ENCODE peak calls at places on chromosome 21, in six cellular contexts. One of them, this sample, is unnamed.

GRCh38 chr21:18245493-18245967 is 897 bp downstream of the CHODL start:
- DNase-seq in HCT116: no peak
- DNase-seq in K562: no peak
- DNase-seq in H1: peak
- DNase-seq in GM12878: no peak
- DNase-seq in Panc1: no peak
- DNase-seq in this sample: peak

GRCh38 chr21:32818411-32818810 is 46.9 kb upstream of the PAXBP1 start:
- DNase-seq in K562: no peak
- DNase-seq in H1: no peak
- DNase-seq in GM12878: no peak
- DNase-seq in Panc1: no peak
- DNase-seq in HCT116: no peak
- DNase-seq in this sample: no peak

GRCh38 chr21:25556087-25556486 is 51.2 kb downstream of the MRPL39 start:
- DNase-seq in HCT116: no peak
- DNase-seq in H1: no peak
- DNase-seq in Panc1: no peak
- DNase-seq in K562: no peak
- DNase-seq in GM12878: no peak
- DNase-seq in this sample: no peak

GRCh38 chr21:29360799-29361765 is 62.4 kb downstream of the BACH1 start:
- DNase-seq in H1: no peak
- DNase-seq in Panc1: no peak
- DNase-seq in HCT116: no peak
- DNase-seq in GM12878: no peak
- DNase-seq in K562: no peak
- DNase-seq in this sample: no peak

GRCh38 chr21:20570824-20571232 is 427.4 kb upstream of the NCAM2 start:
- DNase-seq in H1: peak
- DNase-seq in GM12878: no peak
- DNase-seq in Panc1: no peak
- DNase-seq in K562: peak
- DNase-seq in HCT116: no peak
- DNase-seq in this sample: no peak

GRCh38 chr21:31921079-31921478 is 48.3 kb downstream of the HUNK start:
- DNase-seq in H1: no peak
- DNase-seq in HCT116: no peak
- DNase-seq in GM12878: no peak
- DNase-seq in Panc1: no peak
- DNase-seq in K562: no peak
- DNase-seq in this sample: no peak

GRCh38 chr21:33028759-33029511 is 3.2 kb downstream of the OLIG2 start:
- DNase-seq in GM12878: no peak
- DNase-seq in Panc1: no peak
- DNase-seq in K562: no peak
- DNase-seq in H1: peak
- DNase-seq in HCT116: no peak
- DNase-seq in this sample: no peak

GRCh38 chr21:31514598-31514997 is 144.9 kb upstream of the SOD1 start:
- DNase-seq in H1: peak
- DNase-seq in HCT116: no peak
- DNase-seq in GM12878: no peak
- DNase-seq in K562: no peak
- DNase-seq in Panc1: no peak
- DNase-seq in this sample: peak

GRCh38 chr21:17402885-17403477 is 109.9 kb upstream of the CXADR start:
- DNase-seq in H1: no peak
- DNase-seq in Panc1: no peak
- DNase-seq in HCT116: no peak
- DNase-seq in GM12878: no peak
- DNase-seq in K562: no peak
- DNase-seq in this sample: peak

GRCh38 chr21:26934383-26934782 is 32.5 kb downstream of the ADAMTS5 start:
- DNase-seq in Panc1: no peak
- DNase-seq in H1: no peak
- DNase-seq in HCT116: no peak
- DNase-seq in K562: no peak
- DNase-seq in GM12878: no peak
- DNase-seq in this sample: no peak

GRCh38 chr21:27363719-27364479 is 397.0 kb upstream of the ADAMTS5 start:
- DNase-seq in GM12878: no peak
- DNase-seq in Panc1: no peak
- DNase-seq in H1: no peak
- DNase-seq in HCT116: no peak
- DNase-seq in K562: no peak
- DNase-seq in this sample: no peak

GRCh38 chr21:45123440-45123839 is 49.1 kb downstream of the ADARB1 start:
- DNase-seq in H1: no peak
- DNase-seq in GM12878: no peak
- DNase-seq in Panc1: no peak
- DNase-seq in K562: no peak
- DNase-seq in HCT116: no peak
- DNase-seq in this sample: no peak

GRCh38 chr21:15018382-15018781 is 46.4 kb downstream of the NRIP1 start:
- DNase-seq in Panc1: no peak
- DNase-seq in GM12878: no peak
- DNase-seq in HCT116: no peak
- DNase-seq in K562: no peak
- DNase-seq in H1: no peak
- DNase-seq in this sample: no peak

GRCh38 chr21:21232320-21232719 is 234.1 kb downstream of the NCAM2 start:
- DNase-seq in H1: no peak
- DNase-seq in K562: no peak
- DNase-seq in HCT116: no peak
- DNase-seq in Panc1: peak
- DNase-seq in GM12878: no peak
- DNase-seq in this sample: peak

GRCh38 chr21:45620201-45620600 is 23.3 kb upstream of the PCBP3 start:
- DNase-seq in Panc1: no peak
- DNase-seq in GM12878: no peak
- DNase-seq in K562: no peak
- DNase-seq in HCT116: no peak
- DNase-seq in H1: no peak
- DNase-seq in this sample: peak

GRCh38 chr21:25569711-25570110 is 37.6 kb downstream of the MRPL39 start:
- DNase-seq in GM12878: no peak
- DNase-seq in H1: no peak
- DNase-seq in K562: no peak
- DNase-seq in Panc1: no peak
- DNase-seq in HCT116: no peak
- DNase-seq in this sample: no peak

GRCh38 chr21:15254111-15254510 is 189.3 kb upstream of the NRIP1 start:
- DNase-seq in H1: no peak
- DNase-seq in K562: no peak
- DNase-seq in HCT116: no peak
- DNase-seq in GM12878: no peak
- DNase-seq in Panc1: no peak
- DNase-seq in this sample: no peak

GRCh38 chr21:32826317-32827167 is 55.0 kb upstream of the PAXBP1 start:
- DNase-seq in Panc1: peak
- DNase-seq in HCT116: peak
- DNase-seq in K562: peak
- DNase-seq in GM12878: peak
- DNase-seq in H1: no peak
- DNase-seq in this sample: peak

GRCh38 chr21:25911730-25912401 is 177.1 kb downstream of the GABPA start:
- DNase-seq in K562: no peak
- DNase-seq in H1: no peak
- DNase-seq in Panc1: no peak
- DNase-seq in GM12878: no peak
- DNase-seq in HCT116: no peak
- DNase-seq in this sample: no peak

GRCh38 chr21:44845418-44846200 is 27.7 kb upstream of the SUMO3 start:
- DNase-seq in Panc1: no peak
- DNase-seq in K562: peak
- DNase-seq in HCT116: no peak
- DNase-seq in H1: peak
- DNase-seq in GM12878: no peak
- DNase-seq in this sample: peak

GRCh38 chr21:45990741-45991605 is 9.4 kb downstream of the COL6A1 start:
- DNase-seq in Panc1: no peak
- DNase-seq in GM12878: no peak
- DNase-seq in HCT116: no peak
- DNase-seq in H1: no peak
- DNase-seq in K562: no peak
- DNase-seq in this sample: no peak

GRCh38 chr21:27173052-27173451 is 206.2 kb upstream of the ADAMTS5 start:
- DNase-seq in H1: no peak
- DNase-seq in HCT116: no peak
- DNase-seq in GM12878: no peak
- DNase-seq in Panc1: no peak
- DNase-seq in K562: no peak
- DNase-seq in this sample: no peak

GRCh38 chr21:29749957-29750356 is 189.8 kb downstream of the GRIK1 start:
- DNase-seq in GM12878: no peak
- DNase-seq in Panc1: no peak
- DNase-seq in HCT116: no peak
- DNase-seq in K562: no peak
- DNase-seq in H1: no peak
- DNase-seq in this sample: no peak

GRCh38 chr21:22352088-22352487 is 1353.9 kb downstream of the NCAM2 start:
- DNase-seq in HCT116: no peak
- DNase-seq in Panc1: no peak
- DNase-seq in H1: no peak
- DNase-seq in GM12878: no peak
- DNase-seq in K562: no peak
- DNase-seq in this sample: no peak

GRCh38 chr21:15560383-15561056 is 169.3 kb upstream of the USP25 start:
- DNase-seq in GM12878: no peak
- DNase-seq in K562: no peak
- DNase-seq in H1: no peak
- DNase-seq in Panc1: no peak
- DNase-seq in HCT116: no peak
- DNase-seq in this sample: no peak

GRCh38 chr21:34700605-34701004 is 31.8 kb downstream of the CLIC6 start:
- DNase-seq in K562: no peak
- DNase-seq in GM12878: no peak
- DNase-seq in H1: no peak
- DNase-seq in HCT116: no peak
- DNase-seq in Panc1: no peak
- DNase-seq in this sample: no peak

GRCh38 chr21:34701726-34702125 is 32.9 kb downstream of the CLIC6 start:
- DNase-seq in K562: no peak
- DNase-seq in HCT116: no peak
- DNase-seq in H1: no peak
- DNase-seq in GM12878: no peak
- DNase-seq in Panc1: no peak
- DNase-seq in this sample: no peak

GRCh38 chr21:34703566-34703965 is 34.8 kb downstream of the CLIC6 start:
- DNase-seq in HCT116: no peak
- DNase-seq in Panc1: no peak
- DNase-seq in K562: no peak
- DNase-seq in GM12878: no peak
- DNase-seq in H1: no peak
- DNase-seq in this sample: peak

GRCh38 chr21:34704119-34704518 is 35.3 kb downstream of the CLIC6 start:
- DNase-seq in GM12878: no peak
- DNase-seq in K562: no peak
- DNase-seq in H1: no peak
- DNase-seq in HCT116: no peak
- DNase-seq in Panc1: no peak
- DNase-seq in this sample: peak

DNA sequence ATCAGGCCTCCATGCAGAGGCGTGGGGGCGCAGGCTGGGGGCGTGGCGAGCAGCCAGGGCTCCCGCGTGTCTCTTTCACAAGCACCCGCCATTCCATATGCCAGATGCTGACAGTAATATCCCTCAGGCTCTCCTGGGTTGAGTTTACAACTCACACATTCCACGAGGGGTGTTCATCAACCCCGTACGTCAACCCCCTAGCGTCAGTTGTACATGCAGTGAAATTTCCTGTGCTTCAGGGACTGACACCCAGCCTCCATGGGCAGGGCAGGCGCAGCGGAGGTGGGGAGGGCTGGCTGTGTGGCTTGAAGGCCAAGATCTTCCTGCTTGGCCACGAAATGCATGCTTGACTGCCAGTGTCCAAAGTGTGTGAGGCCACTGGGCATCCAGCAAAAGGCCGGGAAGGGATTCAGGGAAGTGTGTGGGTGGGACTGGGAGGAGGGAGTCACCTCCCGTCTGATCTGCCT is 33.6 kb downstream of the CLIC6 start:
- DNase-seq in GM12878: no peak
- DNase-seq in HCT116: no peak
- DNase-seq in Panc1: no peak
- DNase-seq in K562: no peak
- DNase-seq in H1: no peak
- DNase-seq in this sample: no peak
- TF ChIP-seq POLR2AphosphoS5 in GM12878: no peak
- TF ChIP-seq POLR2AphosphoS5 in HCT116: no peak
- TF ChIP-seq POLR2AphosphoS5 in Panc1: no peak
- TF ChIP-seq POLR2AphosphoS5 in K562: no peak
- TF ChIP-seq POLR2AphosphoS5 in H1: no peak
- TF ChIP-seq POLR2AphosphoS5 in this sample: no peak

DNA sequence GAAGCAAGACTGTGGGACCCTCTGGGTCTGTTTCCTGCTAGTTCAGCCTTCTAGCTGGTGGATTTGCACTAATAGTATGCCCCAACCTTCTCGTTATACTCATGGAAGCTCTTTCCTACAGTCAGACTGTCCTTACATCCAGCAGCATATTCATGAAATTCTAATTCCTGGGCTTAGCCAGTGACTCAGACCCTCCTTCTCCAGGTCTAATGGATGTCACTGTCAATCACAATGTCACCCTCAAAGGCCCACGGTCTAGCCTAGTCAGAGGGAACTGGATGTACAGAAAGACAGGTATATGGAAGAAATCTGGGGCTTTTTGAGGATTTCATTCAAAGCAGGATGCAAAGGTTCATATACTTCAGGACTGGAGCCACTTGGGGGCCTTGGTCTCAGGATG is 72.4 kb downstream of the KCNJ15 start:
- DNase-seq in Panc1: no peak
- DNase-seq in H1: no peak
- DNase-seq in K562: no peak
- DNase-seq in GM12878: no peak
- DNase-seq in HCT116: no peak
- DNase-seq in this sample: no peak
- TF ChIP-seq SIN3A in Panc1: no peak
- TF ChIP-seq SIN3A in H1: no peak
- TF ChIP-seq SIN3A in K562: no peak
- TF ChIP-seq SIN3A in GM12878: no peak
- TF ChIP-seq SIN3A in HCT116: no peak
- TF ChIP-seq SIN3A in this sample: no peak

GRCh38 chr21:38773108-38774061 is 32.3 kb upstream of the ETS2 start:
- DNase-seq in HCT116: peak
- DNase-seq in Panc1: peak
- DNase-seq in H1: no peak
- DNase-seq in GM12878: no peak
- DNase-seq in K562: no peak
- DNase-seq in this sample: no peak
- TF ChIP-seq POLR2AphosphoS5 in HCT116: no peak
- TF ChIP-seq POLR2AphosphoS5 in Panc1: no peak
- TF ChIP-seq POLR2AphosphoS5 in H1: no peak
- TF ChIP-seq POLR2AphosphoS5 in GM12878: no peak
- TF ChIP-seq POLR2AphosphoS5 in K562: no peak
- TF ChIP-seq POLR2AphosphoS5 in this sample: peak

DNA sequence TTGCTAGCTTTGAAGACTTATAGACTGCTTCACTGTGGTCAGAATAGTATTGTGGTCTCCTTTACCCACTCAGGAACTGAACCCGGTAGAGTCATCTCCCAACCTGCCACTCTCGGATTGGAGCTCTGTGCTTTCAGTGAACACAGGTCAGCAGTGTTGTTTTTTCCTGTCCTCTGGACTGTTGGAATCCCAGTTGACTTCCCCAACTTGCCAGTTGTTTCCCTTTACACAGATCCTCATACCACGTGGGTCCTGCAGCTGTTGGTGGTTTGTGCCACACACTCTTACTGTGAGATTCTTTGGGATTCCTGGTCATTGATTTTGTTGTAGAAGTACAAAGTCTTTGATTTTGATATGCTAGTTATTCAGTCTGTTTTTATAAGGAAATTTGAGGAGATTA is 214.1 kb downstream of the DYRK1A start:
- DNase-seq in Panc1: no peak
- DNase-seq in K562: no peak
- DNase-seq in HCT116: no peak
- DNase-seq in GM12878: no peak
- DNase-seq in H1: no peak
- DNase-seq in this sample: no peak
- TF ChIP-seq SIN3A in Panc1: no peak
- TF ChIP-seq SIN3A in K562: no peak
- TF ChIP-seq SIN3A in HCT116: no peak
- TF ChIP-seq SIN3A in GM12878: no peak
- TF ChIP-seq SIN3A in H1: no peak
- TF ChIP-seq SIN3A in this sample: no peak

This sample was measured in SK-N-SH.